ENCODE peak calls at places on chromosomes 1 and 21, in four cellular contexts. One of them, this sample, is unnamed. For H3K27me3, the result is how much of the 10 kb centered on the place peaks cover.

GRCh38 chr21:38843806-38844479 is 38.2 kb downstream of the ETS2 start:
- DNase-seq in heart right ventricle: no peak
- DNase-seq in HCT116: no peak
- DNase-seq in pancreas: no peak
- DNase-seq in this sample: no peak

GRCh38 chr1:168628807-168629206 is 52.4 kb downstream of the XCL1 start:
- DNase-seq in pancreas: no peak
- DNase-seq in HCT116: peak
- DNase-seq in heart right ventricle: no peak
- DNase-seq in this sample: no peak

GRCh38 chr1:16013220-16013907 is 4.5 kb downstream of the HSPB7 start:
- DNase-seq in heart right ventricle: peak
- DNase-seq in HCT116: peak
- DNase-seq in pancreas: peak
- DNase-seq in this sample: peak

GRCh38 chr1:167121375-167122120 is 27.7 kb downstream of the STYXL2 start:
- DNase-seq in heart right ventricle: no peak
- DNase-seq in HCT116: peak
- DNase-seq in pancreas: peak
- DNase-seq in this sample: peak

GRCh38 chr1:21749859-21750468 is 33.0 kb downstream of the USP48 start:
- DNase-seq in HCT116: no peak
- DNase-seq in pancreas: no peak
- DNase-seq in heart right ventricle: no peak
- DNase-seq in this sample: no peak

GRCh38 chr1:16153110-16153998 is 2.5 kb downstream of the EPHA2 start:
- DNase-seq in heart right ventricle: no peak
- DNase-seq in HCT116: no peak
- DNase-seq in pancreas: no peak
- DNase-seq in this sample: peak

GRCh38 chr1:176854134-176854533 is 310.4 kb downstream of the ASTN1 start:
- DNase-seq in pancreas: no peak
- DNase-seq in HCT116: no peak
- DNase-seq in heart right ventricle: no peak
- DNase-seq in this sample: no peak

GRCh38 chr1:92944901-92945747 is 16.1 kb downstream of the DIPK1A start:
- DNase-seq in HCT116: no peak
- DNase-seq in pancreas: no peak
- DNase-seq in heart right ventricle: no peak
- DNase-seq in this sample: no peak

GRCh38 chr1:157596384-157596783 is 1.5 kb downstream of the FCRL4 start:
- DNase-seq in HCT116: no peak
- DNase-seq in pancreas: no peak
- DNase-seq in heart right ventricle: no peak
- DNase-seq in this sample: no peak

GRCh38 chr1:157595356-157595755 is 2.5 kb downstream of the FCRL4 start:
- DNase-seq in pancreas: no peak
- DNase-seq in heart right ventricle: no peak
- DNase-seq in HCT116: no peak
- DNase-seq in this sample: no peak

DNA sequence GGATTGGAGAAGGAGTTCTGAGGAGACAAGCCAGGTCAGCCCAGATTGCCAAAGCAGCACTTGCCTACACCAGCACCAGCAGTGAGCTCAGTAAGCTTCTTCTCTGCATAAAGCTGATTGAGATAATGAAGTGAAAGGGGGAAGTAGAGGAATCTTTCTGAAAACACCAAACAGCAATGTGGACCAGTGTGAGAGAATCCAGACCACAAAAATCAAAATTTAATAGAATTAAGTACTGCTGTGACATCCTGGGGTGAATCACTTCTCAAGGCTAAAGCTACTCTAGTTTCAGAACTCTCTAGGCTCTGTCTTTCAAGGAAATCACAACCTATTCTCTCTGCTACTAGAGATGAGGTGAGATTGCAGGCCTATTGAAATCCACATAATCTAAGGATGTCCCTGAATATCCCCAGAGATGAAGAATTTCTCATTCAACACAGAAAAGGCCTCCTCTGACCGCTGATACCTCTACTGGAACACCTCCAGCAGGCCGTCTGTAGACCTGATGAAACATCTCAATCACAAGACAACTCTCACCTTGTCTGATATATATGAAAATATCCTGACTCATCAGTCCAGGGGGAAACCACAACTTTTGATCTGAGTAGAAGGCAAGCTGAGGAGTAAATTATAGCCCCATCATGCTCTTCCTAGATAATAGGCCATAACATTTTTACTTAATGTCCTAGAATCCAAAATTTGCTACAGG is at the start of gene FCRL4:
- DNase-seq in pancreas: no peak
- DNase-seq in heart right ventricle: no peak
- DNase-seq in HCT116: no peak
- DNase-seq in this sample: no peak
- H3K4me3 ChIP-seq in pancreas: no peak
- H3K4me3 ChIP-seq in heart right ventricle: no peak
- H3K4me3 ChIP-seq in HCT116: no peak
- H3K4me3 ChIP-seq in this sample: no peak

GRCh38 chr1:18112611-18113010 is 5.0 kb downstream of the IGSF21 start:
- DNase-seq in heart right ventricle: no peak
- DNase-seq in pancreas: no peak
- DNase-seq in HCT116: no peak
- DNase-seq in this sample: no peak

GRCh38 chr1:18111605-18112297 is 4.2 kb downstream of the IGSF21 start:
- DNase-seq in heart right ventricle: no peak
- DNase-seq in HCT116: no peak
- DNase-seq in pancreas: no peak
- DNase-seq in this sample: no peak

GRCh38 chr1:18109756-18110597 is 2.4 kb downstream of the IGSF21 start:
- DNase-seq in heart right ventricle: no peak
- DNase-seq in pancreas: peak
- DNase-seq in HCT116: no peak
- DNase-seq in this sample: peak

GRCh38 chr1:18110598-18110939 is 3.0 kb downstream of the IGSF21 start:
- DNase-seq in pancreas: no peak
- DNase-seq in HCT116: no peak
- DNase-seq in heart right ventricle: no peak
- DNase-seq in this sample: no peak

GRCh38 chr1:18110968-18111367 is 3.4 kb downstream of the IGSF21 start:
- DNase-seq in pancreas: no peak
- DNase-seq in HCT116: no peak
- DNase-seq in heart right ventricle: no peak
- DNase-seq in this sample: peak
- H3K27me3 ChIP-seq in pancreas: under half
- H3K27me3 ChIP-seq in HCT116: under half
- H3K27me3 ChIP-seq in heart right ventricle: half or more
- H3K27me3 ChIP-seq in this sample: half or more

DNA sequence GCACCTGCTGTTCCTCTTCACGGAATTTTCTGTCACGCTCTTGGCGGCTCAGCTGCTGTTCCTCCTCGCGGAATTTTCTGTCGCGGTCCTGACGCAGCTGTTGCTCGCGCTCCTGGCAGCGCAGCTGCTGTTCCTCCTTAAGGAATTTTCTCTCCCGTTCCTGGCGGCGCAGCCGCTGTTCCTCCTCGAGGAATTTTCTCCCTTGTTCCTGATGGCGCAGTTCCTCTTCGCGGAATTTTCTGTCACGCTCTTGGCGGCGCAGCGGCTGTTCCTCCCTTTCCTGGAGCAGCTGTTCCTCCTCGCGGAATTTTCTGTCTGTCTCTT is 6.4 kb downstream of the TCHH start:
- DNase-seq in heart right ventricle: no peak
- DNase-seq in pancreas: no peak
- DNase-seq in HCT116: no peak
- DNase-seq in this sample: no peak
- H3K4me3 ChIP-seq in heart right ventricle: peak
- H3K4me3 ChIP-seq in pancreas: no peak
- H3K4me3 ChIP-seq in HCT116: no peak
- H3K4me3 ChIP-seq in this sample: no peak

GRCh38 chr1:72284084-72284397 is 1.7 kb upstream of the NEGR1 start:
- DNase-seq in pancreas: no peak
- DNase-seq in HCT116: no peak
- DNase-seq in heart right ventricle: no peak
- DNase-seq in this sample: no peak

GRCh38 chr1:72283204-72284083 is 1.1 kb upstream of the NEGR1 start:
- DNase-seq in HCT116: no peak
- DNase-seq in heart right ventricle: peak
- DNase-seq in pancreas: peak
- DNase-seq in this sample: peak

GRCh38 chr1:72282271-72282656 is at the start of gene NEGR1:
- DNase-seq in pancreas: peak
- DNase-seq in HCT116: no peak
- DNase-seq in heart right ventricle: peak
- DNase-seq in this sample: peak

GRCh38 chr1:72281637-72282270 is 585 bp downstream of the NEGR1 start:
- DNase-seq in HCT116: no peak
- DNase-seq in pancreas: peak
- DNase-seq in heart right ventricle: no peak
- DNase-seq in this sample: peak

DNA sequence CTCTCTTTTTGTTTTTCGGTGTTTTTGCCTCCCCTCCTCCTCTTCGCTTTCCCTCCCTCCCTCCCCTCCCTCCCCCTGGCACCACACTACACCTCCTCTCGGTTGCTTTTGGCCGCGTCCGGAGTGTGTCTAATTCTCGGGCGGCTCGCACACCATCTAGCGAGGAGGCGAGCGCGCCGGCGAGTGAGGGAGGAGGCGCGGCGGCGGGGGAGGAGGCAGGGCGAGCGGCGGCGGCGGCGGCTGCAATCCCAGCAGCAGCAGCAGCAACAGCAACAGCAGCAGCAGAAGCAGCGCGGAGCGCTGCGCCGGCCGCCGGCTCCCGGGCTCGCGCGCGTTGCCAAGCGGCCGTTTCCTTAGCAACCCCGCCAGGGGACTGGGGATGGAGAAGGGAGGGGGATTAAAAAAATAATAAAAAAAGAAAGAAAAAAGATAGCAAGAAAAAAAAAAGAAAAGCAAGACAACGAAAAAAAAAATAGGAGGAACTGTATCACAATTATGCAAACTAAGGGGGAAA is 408 bp upstream of the NEGR1 start:
- DNase-seq in HCT116: no peak
- DNase-seq in pancreas: peak
- DNase-seq in heart right ventricle: peak
- DNase-seq in this sample: peak
- H3K27me3 ChIP-seq in HCT116: under half
- H3K27me3 ChIP-seq in pancreas: under half
- H3K27me3 ChIP-seq in heart right ventricle: under half
- H3K27me3 ChIP-seq in this sample: under half

GRCh38 chr1:202063093-202063492 is 52.7 kb downstream of the ELF3 start:
- DNase-seq in pancreas: no peak
- DNase-seq in heart right ventricle: no peak
- DNase-seq in HCT116: no peak
- DNase-seq in this sample: peak
- H3K4me3 ChIP-seq in pancreas: no peak
- H3K4me3 ChIP-seq in heart right ventricle: no peak
- H3K4me3 ChIP-seq in HCT116: no peak
- H3K4me3 ChIP-seq in this sample: no peak

GRCh38 chr1:228064741-228065542 is 17.6 kb upstream of the ARF1 start:
- DNase-seq in heart right ventricle: no peak
- DNase-seq in pancreas: peak
- DNase-seq in HCT116: no peak
- DNase-seq in this sample: no peak

GRCh38 chr1:228064296-228064695 is 18.2 kb upstream of the ARF1 start:
- DNase-seq in HCT116: no peak
- DNase-seq in pancreas: peak
- DNase-seq in heart right ventricle: no peak
- DNase-seq in this sample: peak

GRCh38 chr1:228062812-228063211 is 19.7 kb upstream of the ARF1 start:
- DNase-seq in pancreas: peak
- DNase-seq in HCT116: no peak
- DNase-seq in heart right ventricle: no peak
- DNase-seq in this sample: no peak

GRCh38 chr1:228062085-228062791 is 20.3 kb upstream of the ARF1 start:
- DNase-seq in heart right ventricle: no peak
- DNase-seq in HCT116: no peak
- DNase-seq in pancreas: peak
- DNase-seq in this sample: no peak

GRCh38 chr1:228063251-228064191 is 19.0 kb upstream of the ARF1 start:
- DNase-seq in HCT116: no peak
- DNase-seq in heart right ventricle: no peak
- DNase-seq in pancreas: peak
- DNase-seq in this sample: no peak
- H3K27me3 ChIP-seq in HCT116: under half
- H3K27me3 ChIP-seq in heart right ventricle: half or more
- H3K27me3 ChIP-seq in pancreas: under half
- H3K27me3 ChIP-seq in this sample: half or more

DNA sequence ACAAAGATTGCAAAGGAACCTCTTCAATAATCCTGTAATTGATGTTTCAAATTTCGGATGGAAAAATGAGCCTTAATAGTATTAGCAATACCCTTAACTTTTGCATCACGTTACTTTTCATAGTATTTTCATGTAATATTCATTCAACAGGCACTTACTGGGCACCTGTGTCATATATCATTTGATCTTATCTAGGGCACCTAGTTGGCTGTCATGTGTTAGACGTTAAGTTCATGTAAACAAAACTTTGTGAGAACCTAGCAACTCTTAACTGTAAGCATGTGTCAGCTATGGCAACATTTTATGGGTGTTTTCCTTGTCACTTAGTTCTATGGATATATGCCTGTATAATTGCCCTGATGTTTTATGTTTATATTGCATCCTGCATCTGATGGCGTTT is 756 bp downstream of the LAMC2 start:
- DNase-seq in pancreas: no peak
- DNase-seq in heart right ventricle: no peak
- DNase-seq in HCT116: no peak
- DNase-seq in this sample: no peak
- H3K4me3 ChIP-seq in pancreas: no peak
- H3K4me3 ChIP-seq in heart right ventricle: no peak
- H3K4me3 ChIP-seq in HCT116: peak
- H3K4me3 ChIP-seq in this sample: no peak